ENCODE peak calls at places on chromosomes 16 and 17, in four cellular contexts. X, M, I and F are unnamed samples.

GRCh38 chr17:83109793-83110645 is 30.6 kb downstream of the METRNL start:
- DNase-seq in X (no peak), M (no peak), I (peak), F (no peak)

GRCh38 chr16:88957887-88958577 is 19.0 kb downstream of the CBFA2T3 start:
- DNase-seq in X (no peak), M (no peak), I (no peak), F (no peak)

GRCh38 chr17:50841949-50842354 is 6.6 kb downstream of the WFIKKN2 start:
- DNase-seq in X (no peak), M (peak), I (peak), F (peak)

GRCh38 chr17:75472119-75472518 is 15.7 kb downstream of the TMEM94 start:
- DNase-seq in X (no peak), M (no peak), I (no peak), F (no peak)

GRCh38 chr17:50029185-50029584 is 26.7 kb upstream of the ITGA3 start:
- DNase-seq in X (no peak), M (peak), I (no peak), F (no peak)

GRCh38 chr17:33169580-33170285 is 123.4 kb downstream of the ASIC2 start:
- DNase-seq in X (no peak), M (no peak), I (no peak), F (no peak)

GRCh38 chr17:9906616-9907015 is 1.5 kb upstream of the RCVRN start:
- DNase-seq in X (no peak), M (no peak), I (no peak), F (no peak)

GRCh38 chr17:75778861-75779249 is 5.8 kb upstream of the UNK start:
- DNase-seq in X (no peak), M (no peak), I (peak), F (peak)

GRCh38 chr17:3927628-3928010 is 11.4 kb upstream of the P2RX1 start:
- DNase-seq in X (no peak), M (no peak), I (no peak), F (no peak)

GRCh38 chr16:69482410-69482951 is 58.1 kb downstream of the CYB5B start:
- DNase-seq in X (no peak), M (no peak), I (no peak), F (no peak)

GRCh38 chr17:68871447-68871846 is 83.7 kb downstream of the ABCA8 start:
- DNase-seq in X (no peak), M (no peak), I (no peak), F (no peak)

GRCh38 chr17:68868708-68869107 is 86.5 kb downstream of the ABCA8 start:
- DNase-seq in X (no peak), M (no peak), I (no peak), F (no peak)

GRCh38 chr17:68865584-68865983 is 89.6 kb downstream of the ABCA8 start:
- DNase-seq in X (no peak), M (no peak), I (no peak), F (no peak)

GRCh38 chr17:68870427-68870826 is 84.8 kb downstream of the ABCA8 start:
- DNase-seq in X (no peak), M (no peak), I (no peak), F (no peak)

DNA sequence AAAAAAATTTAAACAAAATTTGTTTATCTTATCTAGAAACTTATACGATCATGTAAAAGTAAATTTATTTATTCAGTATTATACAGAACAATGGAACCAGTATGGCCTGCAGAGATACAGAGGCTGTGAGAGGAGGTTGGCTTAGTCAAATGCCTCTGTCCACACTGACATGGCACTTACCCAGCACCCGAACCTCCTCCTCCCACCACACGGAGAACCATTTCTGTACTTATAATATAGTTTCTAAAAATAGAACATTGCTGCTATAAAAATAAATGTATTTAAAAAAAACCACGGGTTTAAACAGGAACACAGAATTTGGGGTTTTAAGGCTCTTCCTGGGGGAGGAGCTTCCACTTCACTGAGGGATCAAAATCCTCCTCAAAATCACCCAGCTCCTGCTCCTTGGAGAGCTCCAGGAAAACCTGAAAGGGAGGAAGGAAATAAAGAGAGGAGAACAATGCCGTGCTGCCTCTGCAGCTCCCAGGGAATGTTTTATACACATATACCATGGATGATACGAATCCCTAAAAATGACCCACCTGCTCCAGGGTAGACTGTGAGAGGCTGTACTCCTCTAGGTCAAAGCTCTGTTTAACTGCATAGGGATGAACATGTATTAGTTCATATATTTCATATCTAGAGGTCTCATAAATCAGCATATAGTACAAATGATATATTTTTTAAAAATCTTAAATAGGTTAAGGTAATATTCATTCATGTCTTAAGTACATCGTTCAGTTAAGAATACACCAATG is 87.3 kb downstream of the ABCA8 start:
- DNase-seq in X (no peak), M (no peak), I (no peak), F (no peak)
- TF ChIP-seq ATF3 in X (no peak), M (no peak), I (no peak), F (no peak)

GRCh38 chr17:12659500-12659899 is 6.2 kb upstream of the MYOCD start:
- DNase-seq in X (no peak), M (no peak), I (no peak), F (no peak)
- TF ChIP-seq CREB1 in X (no peak), M (no peak), I (no peak), F (no peak)

GRCh38 chr17:56914641-56915263 is 903 bp upstream of the TRIM25 start:
- DNase-seq in X (no peak), M (no peak), I (no peak), F (no peak)
- TF ChIP-seq ESRRA in X (no peak), M (no peak), I (no peak), F (no peak)

DNA sequence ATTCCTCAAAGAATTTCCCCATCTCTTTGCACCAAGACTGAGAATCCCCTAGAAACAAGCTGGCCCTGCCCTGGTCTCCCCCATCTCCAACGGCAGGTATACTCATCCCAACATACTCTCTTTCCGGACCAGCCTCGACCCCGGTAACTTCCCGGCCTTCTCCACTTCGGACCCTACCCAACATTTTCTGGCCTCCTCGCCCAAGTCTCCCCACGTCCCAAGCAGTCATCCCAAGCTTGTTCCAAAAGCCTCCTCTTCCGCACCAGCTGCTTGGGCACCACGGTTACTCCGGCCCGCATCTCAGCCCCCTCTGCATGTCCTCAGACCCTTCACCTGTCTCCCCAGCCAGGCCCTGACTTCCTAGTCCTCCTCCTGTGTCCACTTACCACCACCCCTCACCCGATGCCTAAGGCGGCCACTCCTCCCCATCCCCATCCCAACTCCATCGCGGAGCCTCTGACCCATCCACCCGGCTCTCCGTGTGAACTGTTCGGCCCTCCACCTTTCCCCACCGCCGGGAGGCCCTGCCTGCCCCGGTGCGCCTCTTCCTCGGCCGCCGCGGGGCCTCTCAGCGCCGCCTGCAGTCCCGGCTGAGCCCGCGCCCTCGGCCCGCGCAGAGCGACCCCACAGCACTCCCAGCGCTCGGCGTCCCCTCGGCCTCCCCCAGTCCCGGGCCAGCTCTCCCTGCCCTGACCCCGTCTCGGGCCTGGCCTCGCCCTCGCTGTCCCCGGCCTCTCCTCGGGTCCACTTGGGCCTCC is 993 bp downstream of the PITPNA start:
- DNase-seq in X (no peak), M (peak), I (no peak), F (peak)
- TF ChIP-seq ATF3 in X (no peak), M (no peak), I (no peak), F (no peak)

GRCh38 chr16:1089822-1090619 is 6.0 kb downstream of the C1QTNF8 start:
- DNase-seq in X (no peak), M (no peak), I (peak), F (no peak)
- TF ChIP-seq CREB1 in X (no peak), M (no peak), I (no peak), F (no peak)

DNA sequence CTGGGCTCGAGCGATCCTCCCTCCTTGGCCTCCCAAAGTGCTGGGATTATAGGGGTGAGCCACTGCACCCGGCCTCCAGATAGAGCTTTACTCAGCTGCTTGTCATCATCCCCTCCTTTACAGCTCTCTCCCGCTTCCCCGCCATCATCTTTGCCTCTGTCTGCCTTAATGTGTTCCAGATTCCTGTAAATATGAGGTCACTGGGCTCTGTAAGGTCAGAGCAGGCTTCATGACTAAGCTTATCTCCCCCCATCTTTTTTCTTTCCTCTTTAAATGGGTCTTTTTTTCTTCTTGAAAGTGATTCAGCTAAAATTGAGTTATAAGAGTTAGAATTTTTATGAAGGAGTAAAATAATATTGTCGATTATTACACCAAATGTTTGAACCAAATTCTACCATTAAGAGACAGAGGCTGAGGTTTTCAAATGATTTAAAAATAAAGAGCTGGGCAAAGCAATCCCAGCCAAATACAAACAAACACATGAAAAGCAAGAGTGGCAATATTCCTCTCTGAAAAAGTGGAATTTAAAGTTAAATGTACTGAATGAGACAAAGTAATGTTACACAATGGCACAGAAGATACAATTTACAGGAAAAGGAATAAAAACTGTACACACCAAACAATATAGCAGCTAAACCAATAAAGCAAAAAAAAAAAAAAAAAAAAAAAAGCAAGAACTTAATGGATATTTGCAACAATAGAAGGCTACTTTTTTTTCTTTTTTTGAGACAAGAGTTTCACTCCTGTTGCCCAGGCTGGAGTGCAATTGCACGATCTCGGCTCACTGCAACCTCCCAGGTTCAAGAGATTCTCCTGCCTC is 62.1 kb downstream of the CRISPLD2 start:
- DNase-seq in X (no peak), M (peak), I (peak), F (no peak)
- TF ChIP-seq ESRRA in X (no peak), M (peak), I (no peak), F (no peak)